ENCODE peak calls at places on chromosomes 16 and 17, in four cellular contexts. C is CD4-positive, alpha-beta T cell; K is astrocyte of the spinal cord; N is IMR-90. G is an unnamed sample.

GRCh38 chr16:48373258-48374050 is 11.8 kb downstream of the SIAH1 start:
- DNase-seq in C (no peak), K (no peak), N (peak; percentile 40), G (no peak)

GRCh38 chr17:63476857-63477470 is at the start of gene ACE:
- DNase-seq in C (no peak), K (no peak), N (peak; percentile 15), G (peak; percentile 54)

GRCh38 chr17:10616502-10617119 is 40.5 kb downstream of the MYH3 start:
- DNase-seq in C (peak; percentile 59), K (peak; percentile 61), N (peak; percentile 61), G (peak; percentile 81)

GRCh38 chr17:48814504-48814903 is 2.5 kb downstream of the TTLL6 start:
- DNase-seq in C (peak; percentile 49), K (peak; percentile 31), N (peak; percentile 37), G (peak; percentile 85)

GRCh38 chr17:45302649-45303173 is 14.1 kb downstream of the MAP3K14 start:
- DNase-seq in C (no peak), K (peak; percentile 73), N (peak; percentile 76), G (no peak)

GRCh38 chr16:88649924-88650748 is 717 bp downstream of the CYBA start:
- DNase-seq in C (no peak), K (no peak), N (peak; percentile 8), G (no peak)

GRCh38 chr17:50055055-50055425 is 870 bp upstream of the ITGA3 start:
- DNase-seq in C (no peak), K (no peak), N (no peak), G (peak; percentile 95)

GRCh38 chr17:75191584-75191983 is 8.8 kb upstream of the SUMO2 start:
- DNase-seq in C (no peak), K (no peak), N (peak; percentile 59), G (no peak)

GRCh38 chr17:1736348-1737281 is 6.1 kb upstream of the SERPINF2 start:
- DNase-seq in C (no peak), K (peak; percentile 42), N (peak; percentile 83), G (no peak)

GRCh38 chr17:40363480-40363838 is 1.1 kb downstream of the GJD3 start:
- DNase-seq in C (no peak), K (peak; percentile 37), N (no peak), G (no peak)

GRCh38 chr16:64654137-64654652 is 467.7 kb downstream of the CDH11 start:
- DNase-seq in C (no peak), K (peak; percentile 74), N (peak; percentile 64), G (no peak)
- TF ChIP-seq CTCF in C (no peak), K (no peak), N (peak; percentile 17), G (no peak)

DNA sequence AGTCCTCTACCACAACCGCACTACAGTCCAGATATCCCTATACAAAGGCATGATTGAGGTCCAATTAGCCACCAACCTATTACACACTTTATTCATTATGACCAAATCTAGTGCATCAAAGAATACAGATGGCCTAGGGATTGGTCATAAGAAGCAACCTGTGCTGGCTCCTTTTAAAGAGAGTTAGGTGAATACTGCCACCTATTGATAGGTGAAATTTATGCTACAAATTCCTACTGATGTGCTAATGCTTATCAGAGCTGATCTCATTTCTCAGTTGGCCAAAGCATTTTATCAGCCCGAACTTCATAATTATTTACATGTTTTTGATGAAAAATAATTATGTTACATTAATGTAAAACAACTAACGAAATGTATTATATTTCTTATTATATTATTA is 166.3 kb downstream of the ANKFN1 start:
- DNase-seq in C (no peak), K (peak; percentile 73), N (peak; percentile 70), G (peak; percentile 84)
- TF ChIP-seq CTCF in C (peak; percentile 21), K (peak; percentile 54), N (peak; percentile 66), G (peak; percentile 83)

GRCh38 chr16:2701713-2702437 is 18.1 kb downstream of the PRSS27 start:
- DNase-seq in C (no peak), K (no peak), N (no peak), G (no peak)
- TF ChIP-seq CTCF in C (no peak), K (no peak), N (no peak), G (no peak)

GRCh38 chr16:10566613-10567012 is 13.8 kb downstream of the EMP2 start:
- DNase-seq in C (no peak), K (no peak), N (no peak), G (no peak)
- TF ChIP-seq CTCF in C (no peak), K (no peak), N (no peak), G (peak; percentile 14)

DNA sequence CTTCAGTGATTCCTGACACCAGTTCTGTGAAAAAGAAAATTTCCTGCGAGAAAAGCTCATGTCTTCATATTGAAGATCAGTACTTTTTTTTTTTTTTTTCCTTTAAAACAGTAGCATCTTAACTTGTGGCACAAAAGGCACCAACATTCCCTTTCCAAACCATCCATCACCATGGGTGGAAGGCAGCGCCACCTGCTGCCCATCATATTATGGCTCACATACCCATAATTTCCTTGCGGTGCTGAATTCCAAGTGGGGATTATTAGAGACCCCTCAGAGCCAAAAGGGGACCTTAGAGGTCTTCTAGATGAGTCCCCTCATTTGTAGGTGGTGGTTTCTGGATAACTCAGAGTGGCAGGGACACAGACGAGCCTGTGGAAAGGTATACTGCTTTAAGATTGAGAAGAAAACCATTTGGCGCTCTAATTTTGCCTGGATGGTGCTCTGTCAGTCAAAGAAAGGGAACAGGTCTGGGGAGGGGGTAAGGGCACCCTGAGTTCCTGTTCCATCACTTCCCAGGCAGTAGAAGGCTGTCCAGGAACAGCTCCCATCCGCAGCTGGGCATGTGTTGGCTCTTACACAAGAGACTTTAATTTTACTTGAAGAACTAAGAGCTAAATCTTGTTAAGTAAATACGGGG is 7.9 kb upstream of the SOST start:
- DNase-seq in C (peak; percentile 28), K (peak; percentile 20), N (peak; percentile 51), G (peak; percentile 78)
- TF ChIP-seq CTCF in C (peak; percentile 99), K (peak; percentile 86), N (peak; percentile 75), G (peak; percentile 98)

GRCh38 chr16:58127634-58128033 is 1.5 kb downstream of the CFAP20 start:
- DNase-seq in C (no peak), K (no peak), N (no peak), G (peak; percentile 17)
- TF ChIP-seq CTCF in C (no peak), K (peak; percentile 21), N (peak; percentile 9), G (peak; percentile 18)

DNA sequence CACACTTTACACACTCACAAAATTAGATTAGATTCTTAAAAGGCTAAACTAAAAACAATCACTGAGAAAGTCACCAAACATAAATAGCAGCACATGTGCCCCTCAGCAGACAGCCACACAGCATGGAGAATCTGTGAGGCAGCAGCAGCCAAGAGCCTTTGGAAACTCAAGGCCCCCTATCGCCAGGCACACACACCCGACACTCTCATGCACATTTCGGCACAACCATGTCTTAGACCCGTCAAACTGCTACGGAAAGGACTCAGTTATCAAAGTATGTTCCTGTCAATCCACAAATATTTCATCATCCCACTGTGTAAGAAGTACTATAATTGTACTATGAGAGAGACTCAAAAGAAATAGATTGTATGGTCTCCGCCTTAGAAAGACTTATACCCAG is 20.9 kb downstream of the UBE2O start:
- DNase-seq in C (no peak), K (no peak), N (no peak), G (no peak)
- TF ChIP-seq CTCF in C (no peak), K (no peak), N (no peak), G (no peak)

GRCh38 chr17:60315650-60316049 is 76.3 kb downstream of the USP32 start:
- DNase-seq in C (no peak), K (no peak), N (no peak), G (peak; percentile 39)
- TF ChIP-seq CTCF in C (no peak), K (no peak), N (peak; percentile 2), G (peak; percentile 67)